ENCODE peak calls at places on chromosome X, in four cellular contexts. D is GM12878, H is HepG2, O is K562. X is an unnamed sample.

GRCh38 chrX:119482497-119483480 is 14.5 kb downstream of the SLC25A5 start:
- DNase-seq in D (no peak), H (no peak), O (peak; percentile 71), X (peak; percentile 73)

GRCh38 chrX:10045327-10046000 is 78.3 kb downstream of the CLDN34 start:
- DNase-seq in D (no peak), H (no peak), O (no peak), X (no peak)

GRCh38 chrX:139739138-139739537 is 31.2 kb upstream of the MCF2 start:
- DNase-seq in D (peak; percentile 19), H (no peak), O (no peak), X (no peak)

GRCh38 chrX:13903405-13903804 is 86.5 kb upstream of the GPM6B start:
- DNase-seq in D (no peak), H (no peak), O (no peak), X (no peak)

GRCh38 chrX:72714471-72714916 is 388 bp upstream of the PHKA1 start:
- DNase-seq in D (no peak), H (peak; percentile 12), O (no peak), X (peak; percentile 40)

GRCh38 chrX:13023526-13024469 is 20.6 kb downstream of the FAM9C start:
- DNase-seq in D (no peak), H (no peak), O (no peak), X (no peak)

GRCh38 chrX:78619829-78620228 is 39.3 kb downstream of the RTL3 start:
- DNase-seq in D (no peak), H (no peak), O (no peak), X (no peak)

GRCh38 chrX:65993332-65993731 is 46.5 kb downstream of the VSIG4 start:
- DNase-seq in D (no peak), H (no peak), O (no peak), X (no peak)

GRCh38 chrX:74523224-74523623 is 91.2 kb downstream of the RLIM start:
- DNase-seq in D (no peak), H (no peak), O (no peak), X (no peak)

GRCh38 chrX:149145845-149146285 is 359.2 kb downstream of the IDS start:
- DNase-seq in D (no peak), H (no peak), O (no peak), X (no peak)

GRCh38 chrX:97909245-97909644 is 1025.5 kb downstream of the RPA4 start:
- DNase-seq in D (peak; percentile 1), H (no peak), O (no peak), X (no peak)

GRCh38 chrX:1657367-1658082 is 42.7 kb downstream of the ASMT start:
- DNase-seq in D (peak; percentile 62), H (no peak), O (no peak), X (no peak)

GRCh38 chrX:103396186-103396585 is 19.8 kb downstream of the BEX3 start:
- DNase-seq in D (no peak), H (no peak), O (no peak), X (no peak)

DNA sequence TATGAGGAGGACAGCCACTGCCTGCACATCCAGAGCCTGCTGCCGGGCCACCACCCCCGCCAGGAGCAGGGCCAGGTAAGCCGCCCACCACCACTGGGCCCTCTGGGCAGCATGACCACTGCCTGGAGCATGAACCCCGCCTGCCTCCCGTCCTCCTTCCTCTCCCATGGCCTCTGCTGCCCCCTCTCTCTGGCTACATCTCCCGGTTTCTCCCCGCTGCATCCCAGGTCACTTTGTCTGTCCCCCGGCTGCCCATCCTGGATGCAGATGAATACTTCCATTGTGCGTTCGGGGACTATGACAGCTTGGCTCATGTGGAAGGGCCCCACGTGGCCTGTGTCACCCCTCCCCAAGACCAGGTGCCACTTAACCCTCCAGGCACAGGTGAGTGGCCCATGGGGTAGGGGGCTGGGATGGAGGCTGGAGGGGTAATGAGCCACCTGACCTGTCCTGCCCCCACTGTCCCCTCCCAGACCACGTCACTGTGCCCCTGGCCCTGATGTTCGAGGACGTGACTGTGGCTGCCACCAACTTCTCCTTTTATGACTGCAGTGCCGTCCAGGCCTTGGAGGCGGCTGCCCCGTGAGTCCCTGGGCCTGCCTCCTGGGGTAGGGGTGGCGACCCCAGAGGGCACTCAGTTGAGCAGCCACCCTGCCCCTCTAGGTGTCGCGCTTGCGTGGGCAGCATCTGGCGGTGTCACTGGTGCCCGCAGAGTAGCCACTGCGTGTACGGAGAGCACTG is 6.0 kb downstream of the PLXNB3 start:
- DNase-seq in D (no peak), H (no peak), O (no peak), X (no peak)
- TF ChIP-seq ETV6 in D (no peak), H (no peak), O (no peak), X (no peak)

DNA sequence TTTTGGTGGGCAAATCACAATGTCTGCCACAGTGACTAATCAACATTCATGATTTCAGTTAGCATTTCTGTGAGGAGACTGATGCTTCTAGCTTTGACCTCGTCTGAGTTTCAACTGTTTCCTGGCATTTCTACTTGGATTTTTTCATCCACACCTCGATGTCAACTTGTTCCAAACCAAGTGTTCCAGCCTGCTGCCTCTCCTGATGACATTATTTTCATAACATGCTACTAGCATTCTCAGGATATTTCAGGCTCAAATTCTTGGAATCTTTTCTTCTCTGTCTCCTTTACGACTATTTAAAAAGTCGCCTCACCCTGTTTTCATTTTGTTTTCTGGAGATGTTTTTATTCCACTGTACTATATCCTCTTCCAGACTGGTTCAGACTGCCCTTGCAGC is 90.3 kb upstream of the TEX13D start:
- DNase-seq in D (no peak), H (no peak), O (no peak), X (no peak)
- TF ChIP-seq USF2 in D (no peak), H (no peak), O (no peak), X (no peak)

GRCh38 chrX:110430293-110431076 is 71.8 kb downstream of the RTL9 start:
- DNase-seq in D (no peak), H (no peak), O (no peak), X (no peak)

GRCh38 chrX:110428144-110428543 is 69.5 kb downstream of the RTL9 start:
- DNase-seq in D (no peak), H (no peak), O (no peak), X (no peak)

GRCh38 chrX:110435191-110435590 is 76.5 kb downstream of the RTL9 start:
- DNase-seq in D (no peak), H (no peak), O (no peak), X (no peak)

GRCh38 chrX:110432831-110433230 is 74.2 kb downstream of the RTL9 start:
- DNase-seq in D (no peak), H (no peak), O (no peak), X (no peak)

DNA sequence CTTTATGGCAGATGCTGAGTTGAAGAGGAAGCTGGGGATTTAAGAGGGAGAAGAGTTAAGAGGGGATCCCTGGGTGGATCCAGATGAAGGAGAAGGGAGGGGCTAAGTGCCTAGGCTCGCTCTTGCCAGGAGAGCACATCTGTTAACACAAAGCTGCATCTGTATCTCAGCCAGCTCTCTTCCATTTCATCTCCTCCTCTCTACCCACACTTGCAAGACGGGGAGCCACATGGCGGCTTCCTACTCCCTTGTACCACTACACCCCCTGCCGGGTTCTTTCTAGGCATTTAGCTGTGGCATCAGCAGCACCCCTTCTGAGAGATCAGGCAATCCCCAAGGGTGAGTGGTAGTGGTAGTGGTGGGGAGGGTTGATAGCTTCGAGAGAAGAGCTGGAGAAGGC is 73.4 kb downstream of the RTL9 start:
- DNase-seq in D (no peak), H (no peak), O (no peak), X (no peak)
- TF ChIP-seq ETV6 in D (no peak), H (no peak), O (no peak), X (no peak)

GRCh38 chrX:19863237-19864223 is 23.9 kb downstream of the SH3KBP1 start:
- DNase-seq in D (peak; percentile 88), H (no peak), O (no peak), X (no peak)
- TF ChIP-seq USF2 in D (no peak), H (no peak), O (no peak), X (no peak)

GRCh38 chrX:131704136-131704695 is 160.3 kb downstream of the OR13H1 start:
- DNase-seq in D (peak; percentile 87), H (no peak), O (no peak), X (peak; percentile 15)
- TF ChIP-seq ETV6 in D (no peak), H (no peak), O (no peak), X (no peak)

DNA sequence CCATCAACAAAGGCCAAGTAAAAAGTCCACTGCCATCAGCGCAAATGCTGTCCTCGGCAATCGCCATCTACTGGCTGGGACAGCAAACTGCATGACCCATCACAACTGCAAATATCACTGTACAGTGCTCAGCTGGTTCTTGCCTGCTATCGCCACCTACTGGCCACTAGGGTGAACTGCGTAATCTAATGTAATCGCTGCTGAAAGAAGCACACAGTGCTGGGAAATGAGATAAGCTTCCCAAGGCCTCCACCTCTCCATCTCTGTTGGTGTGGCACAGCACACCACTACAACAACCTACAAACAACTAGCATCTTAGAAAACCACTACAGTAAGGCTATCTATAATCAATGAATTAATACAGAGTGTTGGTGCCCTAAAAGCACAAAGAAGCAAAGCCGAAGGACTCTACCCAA is 298.3 kb downstream of the TEX13A start:
- DNase-seq in D (peak; percentile 31), H (peak; percentile 52), O (peak; percentile 74), X (peak; percentile 74)
- TF ChIP-seq USF2 in D (no peak), H (no peak), O (no peak), X (no peak)

GRCh38 chrX:136525738-136526606 is 6.0 kb upstream of the VGLL1 start:
- DNase-seq in D (no peak), H (no peak), O (no peak), X (no peak)
- TF ChIP-seq ETV6 in D (no peak), H (no peak), O (no peak), X (no peak)

DNA sequence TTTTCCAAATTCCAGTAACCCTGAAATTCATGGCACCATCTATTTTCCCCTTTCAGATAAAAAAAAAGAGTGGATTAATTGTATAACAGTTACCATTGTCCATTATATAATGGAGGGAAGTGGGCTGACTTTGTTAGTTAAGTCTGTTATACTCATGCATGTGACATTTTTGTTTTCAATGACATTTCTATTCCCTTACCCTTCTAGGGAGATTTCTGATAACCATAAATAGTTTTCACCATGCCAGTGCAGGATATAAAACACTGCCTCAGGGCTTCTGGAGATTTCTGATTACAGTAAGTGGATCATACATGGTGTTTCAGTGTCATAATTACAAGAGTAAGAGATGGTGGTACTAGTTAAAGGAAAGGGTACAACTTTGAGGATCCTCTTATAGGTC is 45.5 kb downstream of the SUPT20HL1 start:
- DNase-seq in D (no peak), H (no peak), O (no peak), X (no peak)
- TF ChIP-seq USF2 in D (no peak), H (no peak), O (no peak), X (no peak)

GRCh38 chrX:150990910-150991309 is 7.8 kb downstream of the HMGB3 start:
- DNase-seq in D (no peak), H (no peak), O (no peak), X (no peak)
- TF ChIP-seq ETV6 in D (no peak), H (no peak), O (no peak), X (no peak)

DNA sequence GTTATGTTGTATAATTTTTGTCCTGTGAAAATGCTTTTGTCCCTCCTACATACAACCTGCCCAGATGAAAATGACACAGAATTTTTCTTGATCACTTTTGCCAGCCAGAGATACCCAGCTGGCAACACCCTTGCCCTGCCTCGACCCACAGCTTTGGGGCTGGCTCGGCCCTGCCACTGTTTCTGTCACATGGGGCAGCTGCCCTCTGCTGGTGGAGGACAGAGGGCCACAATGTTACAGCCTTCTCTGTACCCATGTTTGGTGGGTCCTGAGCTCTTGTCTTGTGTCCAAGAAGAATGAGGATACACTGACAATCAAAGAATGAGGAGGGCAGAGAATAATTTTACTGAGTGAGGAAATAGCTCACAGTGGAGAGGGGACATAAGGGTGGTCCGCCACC is 31.1 kb downstream of the BMP15 start:
- DNase-seq in D (no peak), H (no peak), O (no peak), X (peak; percentile 17)
- TF ChIP-seq USF2 in D (no peak), H (no peak), O (no peak), X (no peak)